ENCODE peak calls at places on chromosome 3, in ten cellular contexts. R is DND-41; X is left ventricle myocardium superior; F is effector CD4-positive, alpha-beta T cell; G is pons; A is dermis microvascular lymphatic vessel endothelial cell; Q is putamen; E is epithelial cell of esophagus; H is glutamatergic neuron; K is activated CD4-positive, alpha-beta T cell treated with anti-CD3 and anti-CD28 coated beads, Interleukin-2, amount 50 U/mL, for 48 hours. S is an unnamed sample.

GRCh38 chr3:102179321-102180290 is 255.2 kb upstream of the ZPLD1 start:
- DNase-seq in R (no peak), X (no peak), F (no peak), G (no peak), A (no peak), Q (no peak), E (peak), H (no peak), K (no peak), S (peak)

GRCh38 chr3:104960579-104960978 is 406.1 kb upstream of the ALCAM start:
- DNase-seq in R (no peak), X (no peak), F (no peak), G (no peak), A (no peak), Q (no peak), E (no peak), H (no peak), K (no peak), S (no peak)

GRCh38 chr3:193826126-193826795 is 233.3 kb downstream of the OPA1 start:
- DNase-seq in R (no peak), X (no peak), F (no peak), G (no peak), A (no peak), Q (no peak), E (peak), H (no peak), K (no peak), S (no peak)

GRCh38 chr3:46350262-46350565 is 3.7 kb upstream of the CCR2 start:
- DNase-seq in R (no peak), X (no peak), F (no peak), G (no peak), A (no peak), Q (no peak), E (no peak), H (no peak), K (no peak), S (no peak)

GRCh38 chr3:125150525-125151436 is 61.8 kb downstream of the SLC12A8 start:
- DNase-seq in R (peak), X (no peak), F (peak), G (no peak), A (peak), Q (no peak), E (peak), H (no peak), K (peak), S (peak)

GRCh38 chr3:43998841-43999805 is 242.6 kb upstream of the TOPAZ1 start:
- DNase-seq in R (no peak), X (no peak), F (no peak), G (peak), A (no peak), Q (peak), E (peak), H (peak), K (no peak), S (no peak)

GRCh38 chr3:18153571-18154173 is 271.5 kb downstream of the SATB1 start:
- DNase-seq in R (no peak), X (no peak), F (no peak), G (peak), A (no peak), Q (no peak), E (peak), H (no peak), K (no peak), S (no peak)

GRCh38 chr3:157807286-157807685 is 298.9 kb downstream of the SHOX2 start:
- DNase-seq in R (no peak), X (no peak), F (no peak), G (no peak), A (no peak), Q (no peak), E (peak), H (no peak), K (no peak), S (no peak)

GRCh38 chr3:132543016-132543739 is 53.9 kb upstream of the ACKR4 start:
- DNase-seq in R (no peak), X (no peak), F (no peak), G (peak), A (no peak), Q (no peak), E (peak), H (no peak), K (no peak), S (no peak)

GRCh38 chr3:13479332-13479581 is 849 bp upstream of the HDAC11 start:
- DNase-seq in R (peak), X (peak), F (no peak), G (peak), A (no peak), Q (peak), E (peak), H (peak), K (peak), S (no peak)

GRCh38 chr3:111903067-111903511 is 44.0 kb downstream of the PHLDB2 start:
- DNase-seq in R (no peak), X (no peak), F (no peak), G (no peak), A (no peak), Q (no peak), E (peak), H (no peak), K (no peak), S (no peak)

GRCh38 chr3:99656606-99657005 is 18.2 kb downstream of the COL8A1 start:
- DNase-seq in R (no peak), X (no peak), F (no peak), G (no peak), A (no peak), Q (no peak), E (no peak), H (no peak), K (no peak), S (no peak)

GRCh38 chr3:45742432-45743089 is 53.4 kb downstream of the SACM1L start:
- DNase-seq in R (no peak), X (no peak), F (no peak), G (no peak), A (no peak), Q (no peak), E (no peak), H (no peak), K (no peak), S (no peak)

GRCh38 chr3:4394048-4394447 is 73.0 kb downstream of the SUMF1 start:
- DNase-seq in R (peak), X (no peak), F (no peak), G (no peak), A (peak), Q (no peak), E (peak), H (no peak), K (peak), S (no peak)

GRCh38 chr3:133799794-133800585 is 5.6 kb upstream of the SRPRB start:
- DNase-seq in R (no peak), X (no peak), F (no peak), G (no peak), A (no peak), Q (no peak), E (peak), H (peak), K (no peak), S (no peak)

GRCh38 chr3:181609156-181609767 is 102.5 kb upstream of the SOX2 start:
- DNase-seq in R (no peak), X (no peak), F (no peak), G (peak), A (no peak), Q (no peak), E (no peak), H (no peak), K (no peak), S (no peak)

GRCh38 chr3:48011771-48012170 is 4.4 kb downstream of the MAP4 start:
- DNase-seq in R (no peak), X (no peak), F (no peak), G (no peak), A (no peak), Q (no peak), E (no peak), H (no peak), K (no peak), S (no peak)

GRCh38 chr3:129003578-129004112 is 2.5 kb downstream of the EFCC1 start:
- DNase-seq in R (no peak), X (peak), F (peak), G (no peak), A (no peak), Q (peak), E (peak), H (peak), K (peak), S (peak)

GRCh38 chr3:61589856-61590255 is 28.5 kb downstream of the PTPRG start:
- DNase-seq in R (no peak), X (no peak), F (no peak), G (no peak), A (no peak), Q (no peak), E (peak), H (no peak), K (no peak), S (no peak)

GRCh38 chr3:2516762-2517441 is 418.2 kb downstream of the CNTN4 start:
- DNase-seq in R (no peak), X (no peak), F (no peak), G (no peak), A (no peak), Q (no peak), E (no peak), H (no peak), K (no peak), S (no peak)

GRCh38 chr3:48125026-48125704 is 63.1 kb downstream of the CDC25A start:
- DNase-seq in R (peak), X (no peak), F (no peak), G (no peak), A (no peak), Q (no peak), E (peak), H (no peak), K (no peak), S (no peak)

GRCh38 chr3:160372780-160373179 is 26.2 kb downstream of the IFT80 start:
- DNase-seq in R (no peak), X (no peak), F (no peak), G (no peak), A (no peak), Q (no peak), E (no peak), H (no peak), K (no peak), S (no peak)

GRCh38 chr3:160006282-160007163 is 17.9 kb downstream of the IL12A start:
- DNase-seq in R (peak), X (peak), F (no peak), G (peak), A (peak), Q (peak), E (peak), H (peak), K (peak), S (peak)

GRCh38 chr3:65170357-65171090 is 482.7 kb upstream of the ADAMTS9 start:
- DNase-seq in R (no peak), X (peak), F (no peak), G (peak), A (peak), Q (peak), E (peak), H (no peak), K (no peak), S (no peak)

GRCh38 chr3:55416381-55416821 is 70.7 kb downstream of the WNT5A start:
- DNase-seq in R (no peak), X (no peak), F (no peak), G (peak), A (no peak), Q (no peak), E (no peak), H (no peak), K (no peak), S (no peak)

GRCh38 chr3:84318273-84318809 is 640.4 kb upstream of the CADM2 start:
- DNase-seq in R (no peak), X (no peak), F (no peak), G (no peak), A (no peak), Q (no peak), E (no peak), H (no peak), K (no peak), S (no peak)

GRCh38 chr3:85670626-85671025 is 711.8 kb downstream of the CADM2 start:
- DNase-seq in R (no peak), X (no peak), F (no peak), G (peak), A (no peak), Q (no peak), E (peak), H (no peak), K (no peak), S (no peak)

GRCh38 chr3:194125474-194125873 is 10.5 kb upstream of the HES1 start:
- DNase-seq in R (no peak), X (no peak), F (no peak), G (no peak), A (no peak), Q (no peak), E (no peak), H (no peak), K (no peak), S (no peak)

GRCh38 chr3:129344540-129345220 is 66.0 kb downstream of the HMCES start:
- DNase-seq in R (no peak), X (no peak), F (no peak), G (no peak), A (no peak), Q (no peak), E (no peak), H (peak), K (no peak), S (no peak)

GRCh38 chr3:69032137-69032536 is 18.7 kb upstream of the EOGT start:
- DNase-seq in R (no peak), X (no peak), F (no peak), G (no peak), A (no peak), Q (no peak), E (peak), H (no peak), K (no peak), S (no peak)

GRCh38 chr3:119497824-119498187 is 541 bp upstream of the TIMMDC1 start:
- DNase-seq in R (no peak), X (no peak), F (no peak), G (peak), A (peak), Q (peak), E (peak), H (no peak), K (peak), S (peak)

GRCh38 chr3:66077973-66078372 is 39.3 kb upstream of the MAGI1 start:
- DNase-seq in R (no peak), X (no peak), F (no peak), G (no peak), A (no peak), Q (no peak), E (no peak), H (no peak), K (no peak), S (no peak)

GRCh38 chr3:101068876-101069606 is 75.8 kb upstream of the ABI3BP start:
- DNase-seq in R (no peak), X (no peak), F (no peak), G (no peak), A (no peak), Q (no peak), E (peak), H (no peak), K (no peak), S (no peak)

GRCh38 chr3:98812851-98813374 is 49.8 kb downstream of the ST3GAL6 start:
- DNase-seq in R (no peak), X (no peak), F (no peak), G (peak), A (peak), Q (peak), E (peak), H (no peak), K (no peak), S (peak)

S was measured in T47D.